ENCODE peak calls at places on chromosomes 4 and X, in seven cellular contexts. One of them, this sample, is unnamed.

GRCh38 chr4:81343536-81343935 is 128.2 kb downstream of the RASGEF1B start:
- DNase-seq in H1: no peak
- DNase-seq in neuronal stem cell: no peak
- DNase-seq in H9: no peak
- DNase-seq in trophoblast cell: no peak
- DNase-seq in mesenchymal stem cell: no peak
- DNase-seq in IMR-90: no peak
- DNase-seq in this sample: no peak

GRCh38 chr4:152534541-152535231 is 1.2 kb downstream of the FBXW7 start:
- DNase-seq in mesenchymal stem cell: peak
- DNase-seq in H9: peak
- DNase-seq in IMR-90: no peak
- DNase-seq in neuronal stem cell: no peak
- DNase-seq in H1: no peak
- DNase-seq in trophoblast cell: peak
- DNase-seq in this sample: peak

GRCh38 chr4:37450309-37450708 is 205.8 kb downstream of the NWD2 start:
- DNase-seq in H9: no peak
- DNase-seq in IMR-90: no peak
- DNase-seq in neuronal stem cell: no peak
- DNase-seq in trophoblast cell: no peak
- DNase-seq in mesenchymal stem cell: no peak
- DNase-seq in H1: no peak
- DNase-seq in this sample: no peak

GRCh38 chrX:68999931-69000330 is 165.3 kb downstream of the PJA1 start:
- DNase-seq in IMR-90: no peak
- DNase-seq in mesenchymal stem cell: no peak
- DNase-seq in trophoblast cell: no peak
- DNase-seq in neuronal stem cell: no peak
- DNase-seq in H9: no peak
- DNase-seq in H1: no peak
- DNase-seq in this sample: no peak

GRCh38 chr4:170087163-170087700 is 2.5 kb downstream of the AADAT start:
- DNase-seq in mesenchymal stem cell: no peak
- DNase-seq in H1: no peak
- DNase-seq in trophoblast cell: peak
- DNase-seq in IMR-90: no peak
- DNase-seq in H9: no peak
- DNase-seq in neuronal stem cell: no peak
- DNase-seq in this sample: no peak

GRCh38 chrX:31228415-31228832 is 156.6 kb upstream of the FTHL17 start:
- DNase-seq in H1: no peak
- DNase-seq in trophoblast cell: peak
- DNase-seq in mesenchymal stem cell: peak
- DNase-seq in H9: no peak
- DNase-seq in IMR-90: peak
- DNase-seq in neuronal stem cell: no peak
- DNase-seq in this sample: no peak

GRCh38 chr4:128590773-128591172 is 218.7 kb upstream of the JADE1 start:
- DNase-seq in mesenchymal stem cell: no peak
- DNase-seq in neuronal stem cell: no peak
- DNase-seq in trophoblast cell: no peak
- DNase-seq in H1: no peak
- DNase-seq in IMR-90: peak
- DNase-seq in H9: no peak
- DNase-seq in this sample: no peak

GRCh38 chrX:5775985-5776384 is 452.7 kb downstream of the NLGN4X start:
- DNase-seq in H1: no peak
- DNase-seq in neuronal stem cell: no peak
- DNase-seq in IMR-90: no peak
- DNase-seq in mesenchymal stem cell: no peak
- DNase-seq in H9: no peak
- DNase-seq in trophoblast cell: no peak
- DNase-seq in this sample: no peak

GRCh38 chrX:124231454-124231853 is 101.0 kb upstream of the TEX13D start:
- DNase-seq in neuronal stem cell: no peak
- DNase-seq in H9: no peak
- DNase-seq in H1: no peak
- DNase-seq in IMR-90: no peak
- DNase-seq in mesenchymal stem cell: no peak
- DNase-seq in trophoblast cell: no peak
- DNase-seq in this sample: no peak

GRCh38 chr4:25727711-25728493 is 72.3 kb downstream of the SLC34A2 start:
- DNase-seq in H9: no peak
- DNase-seq in IMR-90: no peak
- DNase-seq in trophoblast cell: no peak
- DNase-seq in H1: no peak
- DNase-seq in neuronal stem cell: no peak
- DNase-seq in mesenchymal stem cell: no peak
- DNase-seq in this sample: no peak

GRCh38 chr4:6768539-6768905 is 14.0 kb upstream of the KIAA0232 start:
- DNase-seq in H1: no peak
- DNase-seq in neuronal stem cell: no peak
- DNase-seq in IMR-90: peak
- DNase-seq in H9: no peak
- DNase-seq in trophoblast cell: peak
- DNase-seq in mesenchymal stem cell: peak
- DNase-seq in this sample: peak

GRCh38 chr4:78320353-78320935 is 231.1 kb upstream of the ANXA3 start:
- DNase-seq in H1: no peak
- DNase-seq in neuronal stem cell: no peak
- DNase-seq in trophoblast cell: no peak
- DNase-seq in mesenchymal stem cell: no peak
- DNase-seq in H9: no peak
- DNase-seq in IMR-90: no peak
- DNase-seq in this sample: no peak

GRCh38 chrX:80098038-80098437 is 83.5 kb downstream of the TBX22 start:
- DNase-seq in H9: no peak
- DNase-seq in IMR-90: no peak
- DNase-seq in mesenchymal stem cell: no peak
- DNase-seq in trophoblast cell: no peak
- DNase-seq in H1: no peak
- DNase-seq in neuronal stem cell: no peak
- DNase-seq in this sample: no peak

DNA sequence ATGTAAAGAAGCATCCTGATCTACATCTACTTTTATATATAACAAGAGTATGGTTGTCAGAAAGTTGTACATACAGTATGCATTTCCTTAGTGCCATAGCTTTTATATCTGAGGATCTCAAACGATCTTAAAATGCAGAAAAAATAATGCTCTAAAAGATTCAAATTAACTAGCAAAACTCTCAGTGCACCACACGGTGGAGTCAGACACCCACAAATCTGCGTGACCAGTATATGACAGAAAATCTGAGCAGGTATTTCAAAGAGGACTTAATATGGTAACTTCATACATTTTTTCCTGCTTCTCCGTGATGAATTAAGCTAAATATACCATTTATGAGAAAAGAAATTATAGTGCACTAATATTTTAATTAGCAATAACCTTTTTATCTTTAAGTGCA is 803.0 kb downstream of the DMD start:
- DNase-seq in IMR-90: no peak
- DNase-seq in neuronal stem cell: no peak
- DNase-seq in trophoblast cell: no peak
- DNase-seq in mesenchymal stem cell: peak
- DNase-seq in H9: no peak
- DNase-seq in H1: no peak
- DNase-seq in this sample: peak
- H3K23ac ChIP-seq in IMR-90: no peak
- H3K23ac ChIP-seq in neuronal stem cell: no peak
- H3K23ac ChIP-seq in trophoblast cell: no peak
- H3K23ac ChIP-seq in mesenchymal stem cell: no peak
- H3K23ac ChIP-seq in H9: no peak
- H3K23ac ChIP-seq in H1: no peak
- H3K23ac ChIP-seq in this sample: no peak

GRCh38 chr4:86054676-86055075 is 305.2 kb downstream of the MAPK10 start:
- DNase-seq in H1: no peak
- DNase-seq in IMR-90: no peak
- DNase-seq in mesenchymal stem cell: no peak
- DNase-seq in trophoblast cell: no peak
- DNase-seq in H9: no peak
- DNase-seq in neuronal stem cell: no peak
- DNase-seq in this sample: no peak
- H3K4ac ChIP-seq in H1: no peak
- H3K4ac ChIP-seq in IMR-90: no peak
- H3K4ac ChIP-seq in mesenchymal stem cell: no peak
- H3K4ac ChIP-seq in trophoblast cell: no peak
- H3K4ac ChIP-seq in H9: no peak
- H3K4ac ChIP-seq in neuronal stem cell: no peak
- H3K4ac ChIP-seq in this sample: no peak

GRCh38 chr4:143625632-143626031 is 74.8 kb downstream of the FREM3 start:
- DNase-seq in IMR-90: no peak
- DNase-seq in mesenchymal stem cell: no peak
- DNase-seq in H1: no peak
- DNase-seq in neuronal stem cell: no peak
- DNase-seq in trophoblast cell: no peak
- DNase-seq in H9: no peak
- DNase-seq in this sample: no peak
- H3K18ac ChIP-seq in IMR-90: no peak
- H3K18ac ChIP-seq in mesenchymal stem cell: no peak
- H3K18ac ChIP-seq in H1: no peak
- H3K18ac ChIP-seq in neuronal stem cell: no peak
- H3K18ac ChIP-seq in trophoblast cell: no peak
- H3K18ac ChIP-seq in H9: no peak
- H3K18ac ChIP-seq in this sample: no peak

DNA sequence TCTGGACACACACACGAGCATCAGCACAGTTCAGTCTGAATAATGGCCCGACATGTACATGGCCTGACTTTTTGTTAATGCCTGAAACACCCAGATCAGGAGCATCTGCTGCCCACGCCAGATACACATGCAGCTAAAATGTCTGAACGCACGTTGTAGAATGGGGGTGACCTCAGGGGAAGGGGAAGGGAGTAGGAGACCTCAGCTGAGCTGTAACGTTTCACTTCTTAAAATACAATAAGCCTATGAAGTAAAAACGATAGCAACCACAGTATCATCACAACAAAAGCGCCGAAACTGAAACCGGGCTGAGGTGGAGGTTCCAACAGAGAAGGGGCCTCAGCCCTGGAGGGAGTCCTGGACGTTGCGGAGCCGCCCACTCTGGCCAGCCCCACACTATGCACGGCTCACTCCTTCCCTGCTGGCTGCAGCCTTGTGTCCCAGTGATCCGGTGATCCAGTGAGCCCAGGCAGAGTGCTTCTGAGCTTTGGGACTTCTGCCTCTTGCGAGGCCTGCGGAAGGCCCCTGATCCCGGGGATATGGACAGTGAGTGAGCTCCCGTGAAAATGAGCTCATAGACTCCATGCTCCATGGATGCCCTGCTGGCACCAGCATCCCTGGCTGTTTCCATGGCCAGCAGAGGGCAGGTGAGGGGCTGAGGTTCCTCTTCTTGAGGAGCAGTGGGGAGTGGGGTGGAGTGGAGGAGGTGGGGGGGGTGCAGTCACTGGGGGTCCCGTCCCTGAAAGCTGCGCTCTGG is 52.0 kb downstream of the HMX1 start:
- DNase-seq in IMR-90: no peak
- DNase-seq in trophoblast cell: no peak
- DNase-seq in H1: no peak
- DNase-seq in neuronal stem cell: no peak
- DNase-seq in mesenchymal stem cell: no peak
- DNase-seq in H9: peak
- DNase-seq in this sample: peak
- H3K23ac ChIP-seq in IMR-90: no peak
- H3K23ac ChIP-seq in trophoblast cell: no peak
- H3K23ac ChIP-seq in H1: no peak
- H3K23ac ChIP-seq in neuronal stem cell: peak
- H3K23ac ChIP-seq in mesenchymal stem cell: no peak
- H3K23ac ChIP-seq in H9: no peak
- H3K23ac ChIP-seq in this sample: no peak

DNA sequence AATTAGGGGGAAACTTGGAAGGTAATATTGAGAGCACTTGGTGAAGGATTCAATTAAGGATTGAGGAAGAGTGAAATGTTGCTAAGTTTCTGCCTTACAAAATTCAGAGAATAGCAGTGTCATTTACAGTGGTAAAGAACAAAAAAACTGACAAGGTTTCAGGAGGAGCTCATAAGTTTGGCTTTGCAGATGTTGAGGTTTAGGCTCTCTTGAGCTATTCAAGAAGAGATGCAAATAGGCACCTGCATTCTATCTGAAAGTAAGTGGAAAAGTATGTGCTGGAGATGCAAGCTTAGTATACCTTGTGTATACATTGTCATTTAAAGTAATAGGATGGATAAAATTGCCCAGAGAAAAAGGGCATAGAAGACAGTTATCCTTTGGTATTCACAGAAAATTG is 22.3 kb upstream of the EMCN start:
- DNase-seq in H1: no peak
- DNase-seq in IMR-90: no peak
- DNase-seq in trophoblast cell: no peak
- DNase-seq in neuronal stem cell: no peak
- DNase-seq in H9: no peak
- DNase-seq in mesenchymal stem cell: no peak
- DNase-seq in this sample: no peak
- H3K4ac ChIP-seq in H1: no peak
- H3K4ac ChIP-seq in IMR-90: no peak
- H3K4ac ChIP-seq in trophoblast cell: no peak
- H3K4ac ChIP-seq in neuronal stem cell: no peak
- H3K4ac ChIP-seq in H9: no peak
- H3K4ac ChIP-seq in mesenchymal stem cell: no peak
- H3K4ac ChIP-seq in this sample: no peak